ENCODE peak calls at places on chromosomes 16 and 17, in six cellular contexts. B is effector CD4-positive, alpha-beta T cell; H is astrocyte of the hippocampus; F is SK-N-SH; E is HT1080; W is uterus. D is an unnamed sample.

GRCh38 chr17:50645748-50646682 is 11.3 kb downstream of the ABCC3 start:
- DNase-seq in B (no peak), H (no peak), F (no peak), E (no peak), W (no peak), D (no peak)

GRCh38 chr16:67598527-67598926 is 36.2 kb downstream of the CTCF start:
- DNase-seq in B (no peak), H (no peak), F (no peak), E (no peak), W (no peak), D (no peak)

GRCh38 chr16:89586853-89587252 is 11.3 kb downstream of the CPNE7 start:
- DNase-seq in B (no peak), H (no peak), F (peak), E (no peak), W (no peak), D (no peak)

GRCh38 chr17:73595068-73595865 is 49.0 kb downstream of the SDK2 start:
- DNase-seq in B (no peak), H (peak), F (peak), E (peak), W (no peak), D (peak)

GRCh38 chr16:69344171-69344570 is 4.6 kb downstream of the NIP7 start:
- DNase-seq in B (no peak), H (no peak), F (no peak), E (no peak), W (no peak), D (no peak)

GRCh38 chr16:27242398-27242797 is 26.2 kb downstream of the NSMCE1 start:
- DNase-seq in B (no peak), H (no peak), F (no peak), E (no peak), W (no peak), D (no peak)

GRCh38 chr17:9258115-9259020 is 237.1 kb downstream of the NTN1 start:
- DNase-seq in B (no peak), H (peak), F (no peak), E (peak), W (no peak), D (no peak)

GRCh38 chr17:72022328-72022727 is 98.5 kb upstream of the SOX9 start:
- DNase-seq in B (no peak), H (no peak), F (no peak), E (no peak), W (no peak), D (no peak)

GRCh38 chr17:73278465-73279453 is 17.1 kb upstream of the CPSF4L start:
- DNase-seq in B (no peak), H (peak), F (peak), E (no peak), W (peak), D (no peak)

GRCh38 chr17:148757-149156 is 11.4 kb downstream of the SCGB1C2 start:
- DNase-seq in B (no peak), H (no peak), F (no peak), E (no peak), W (peak), D (no peak)

GRCh38 chr16:88928405-88929375 is 48.3 kb downstream of the CBFA2T3 start:
- DNase-seq in B (no peak), H (no peak), F (no peak), E (no peak), W (no peak), D (no peak)

GRCh38 chr17:77433385-77434135 is 292.8 kb downstream of the SEC14L1 start:
- DNase-seq in B (no peak), H (no peak), F (peak), E (no peak), W (peak), D (no peak)

GRCh38 chr17:4786111-4786491 is at the start of gene VMO1:
- DNase-seq in B (no peak), H (peak), F (peak), E (no peak), W (peak), D (no peak)

GRCh38 chr17:1725642-1726511 is 1.4 kb downstream of the WDR81 start:
- DNase-seq in B (no peak), H (no peak), F (peak), E (no peak), W (peak), D (no peak)